ENCODE peak calls at places on chromosome 16, in six cellular contexts. One of them, this sample, is unnamed.

GRCh38 chr16:30731411-30731810 is 16.8 kb upstream of the PHKG2 start:
- DNase-seq in anterior cingulate cortex: no peak
- DNase-seq in iris pigment epithelial cell: peak; percentile 79
- DNase-seq in pancreas: no peak
- DNase-seq in astrocyte of the cerebellum: no peak
- DNase-seq in neural progenitor cell: no peak
- DNase-seq in this sample: no peak

GRCh38 chr16:4115209-4115940 is 867 bp downstream of the ADCY9 start:
- DNase-seq in anterior cingulate cortex: no peak
- DNase-seq in iris pigment epithelial cell: peak; percentile 84
- DNase-seq in pancreas: peak; percentile 48
- DNase-seq in astrocyte of the cerebellum: no peak
- DNase-seq in neural progenitor cell: peak; percentile 84
- DNase-seq in this sample: no peak

GRCh38 chr16:22322741-22323140 is 25.5 kb downstream of the POLR3E start:
- DNase-seq in anterior cingulate cortex: no peak
- DNase-seq in iris pigment epithelial cell: no peak
- DNase-seq in pancreas: no peak
- DNase-seq in astrocyte of the cerebellum: no peak
- DNase-seq in neural progenitor cell: no peak
- DNase-seq in this sample: no peak

GRCh38 chr16:12062343-12063003 is 85.9 kb downstream of the SNX29 start:
- DNase-seq in anterior cingulate cortex: no peak
- DNase-seq in iris pigment epithelial cell: peak; percentile 89
- DNase-seq in pancreas: no peak
- DNase-seq in astrocyte of the cerebellum: no peak
- DNase-seq in neural progenitor cell: no peak
- DNase-seq in this sample: no peak

GRCh38 chr16:27417047-27417671 is 15.2 kb downstream of the IL21R start:
- DNase-seq in anterior cingulate cortex: no peak
- DNase-seq in iris pigment epithelial cell: no peak
- DNase-seq in pancreas: no peak
- DNase-seq in astrocyte of the cerebellum: no peak
- DNase-seq in neural progenitor cell: no peak
- DNase-seq in this sample: no peak

GRCh38 chr16:56238188-56238587 is 46.9 kb downstream of the GNAO1 start:
- DNase-seq in anterior cingulate cortex: no peak
- DNase-seq in iris pigment epithelial cell: no peak
- DNase-seq in pancreas: no peak
- DNase-seq in astrocyte of the cerebellum: no peak
- DNase-seq in neural progenitor cell: no peak
- DNase-seq in this sample: no peak

GRCh38 chr16:52976539-52977167 is 76.0 kb downstream of the CHD9NB start:
- DNase-seq in anterior cingulate cortex: no peak
- DNase-seq in iris pigment epithelial cell: peak; percentile 22
- DNase-seq in pancreas: no peak
- DNase-seq in astrocyte of the cerebellum: no peak
- DNase-seq in neural progenitor cell: peak; percentile 30
- DNase-seq in this sample: no peak

GRCh38 chr16:27778171-27778925 is 228.4 kb downstream of the KATNIP start:
- DNase-seq in anterior cingulate cortex: no peak
- DNase-seq in iris pigment epithelial cell: no peak
- DNase-seq in pancreas: no peak
- DNase-seq in astrocyte of the cerebellum: no peak
- DNase-seq in neural progenitor cell: no peak
- DNase-seq in this sample: no peak

GRCh38 chr16:70779361-70779760 is 21.6 kb downstream of the VAC14 start:
- DNase-seq in anterior cingulate cortex: no peak
- DNase-seq in iris pigment epithelial cell: peak; percentile 32
- DNase-seq in pancreas: no peak
- DNase-seq in astrocyte of the cerebellum: no peak
- DNase-seq in neural progenitor cell: no peak
- DNase-seq in this sample: no peak

GRCh38 chr16:79628501-79628975 is 28.0 kb upstream of the MAF start:
- DNase-seq in anterior cingulate cortex: no peak
- DNase-seq in iris pigment epithelial cell: peak; percentile 67
- DNase-seq in pancreas: no peak
- DNase-seq in astrocyte of the cerebellum: peak; percentile 93
- DNase-seq in neural progenitor cell: no peak
- DNase-seq in this sample: no peak

GRCh38 chr16:67185866-67186134 is 2.0 kb upstream of the MATCAP1 start:
- DNase-seq in anterior cingulate cortex: no peak
- DNase-seq in iris pigment epithelial cell: no peak
- DNase-seq in pancreas: no peak
- DNase-seq in astrocyte of the cerebellum: no peak
- DNase-seq in neural progenitor cell: no peak
- DNase-seq in this sample: no peak

GRCh38 chr16:67456383-67457140 is 24.4 kb downstream of the ATP6V0D1 start:
- DNase-seq in anterior cingulate cortex: peak; percentile 30
- DNase-seq in iris pigment epithelial cell: peak; percentile 40
- DNase-seq in pancreas: peak; percentile 67
- DNase-seq in astrocyte of the cerebellum: peak; percentile 22
- DNase-seq in neural progenitor cell: no peak
- DNase-seq in this sample: no peak

GRCh38 chr16:21272253-21272652 is 5.8 kb downstream of the CRYM start:
- DNase-seq in anterior cingulate cortex: no peak
- DNase-seq in iris pigment epithelial cell: no peak
- DNase-seq in pancreas: no peak
- DNase-seq in astrocyte of the cerebellum: no peak
- DNase-seq in neural progenitor cell: no peak
- DNase-seq in this sample: no peak

GRCh38 chr16:75818491-75818890 is 92.2 kb upstream of the CPHXL start:
- DNase-seq in anterior cingulate cortex: no peak
- DNase-seq in iris pigment epithelial cell: peak; percentile 31
- DNase-seq in pancreas: no peak
- DNase-seq in astrocyte of the cerebellum: no peak
- DNase-seq in neural progenitor cell: no peak
- DNase-seq in this sample: no peak

GRCh38 chr16:71524566-71525553 is 1.4 kb upstream of the CHST4 start:
- DNase-seq in anterior cingulate cortex: no peak
- DNase-seq in iris pigment epithelial cell: no peak
- DNase-seq in pancreas: no peak
- DNase-seq in astrocyte of the cerebellum: no peak
- DNase-seq in neural progenitor cell: no peak
- DNase-seq in this sample: no peak

GRCh38 chr16:1543085-1543896 is 9.8 kb downstream of the TMEM204 start:
- DNase-seq in anterior cingulate cortex: no peak
- DNase-seq in iris pigment epithelial cell: peak; percentile 83
- DNase-seq in pancreas: peak; percentile 30
- DNase-seq in astrocyte of the cerebellum: no peak
- DNase-seq in neural progenitor cell: peak; percentile 17
- DNase-seq in this sample: peak; percentile 65

GRCh38 chr16:68992521-68992920 is 112.9 kb upstream of the HAS3 start:
- DNase-seq in anterior cingulate cortex: no peak
- DNase-seq in iris pigment epithelial cell: peak; percentile 78
- DNase-seq in pancreas: no peak
- DNase-seq in astrocyte of the cerebellum: peak; percentile 32
- DNase-seq in neural progenitor cell: no peak
- DNase-seq in this sample: no peak

GRCh38 chr16:85676466-85676865 is 12.3 kb downstream of the GINS2 start:
- DNase-seq in anterior cingulate cortex: no peak
- DNase-seq in iris pigment epithelial cell: no peak
- DNase-seq in pancreas: no peak
- DNase-seq in astrocyte of the cerebellum: no peak
- DNase-seq in neural progenitor cell: no peak
- DNase-seq in this sample: no peak

GRCh38 chr16:89971495-89972243 is 23.1 kb downstream of the DEF8 start:
- DNase-seq in anterior cingulate cortex: no peak
- DNase-seq in iris pigment epithelial cell: no peak
- DNase-seq in pancreas: peak; percentile 36
- DNase-seq in astrocyte of the cerebellum: no peak
- DNase-seq in neural progenitor cell: no peak
- DNase-seq in this sample: no peak

GRCh38 chr16:52071101-52071500 is 475.8 kb downstream of the TOX3 start:
- DNase-seq in anterior cingulate cortex: no peak
- DNase-seq in iris pigment epithelial cell: no peak
- DNase-seq in pancreas: no peak
- DNase-seq in astrocyte of the cerebellum: no peak
- DNase-seq in neural progenitor cell: no peak
- DNase-seq in this sample: no peak

GRCh38 chr16:86702824-86703588 is 124.7 kb downstream of the FOXL1 start:
- DNase-seq in anterior cingulate cortex: no peak
- DNase-seq in iris pigment epithelial cell: no peak
- DNase-seq in pancreas: no peak
- DNase-seq in astrocyte of the cerebellum: no peak
- DNase-seq in neural progenitor cell: no peak
- DNase-seq in this sample: no peak

GRCh38 chr16:405548-406506 is 4.1 kb downstream of the DECR2 start:
- DNase-seq in anterior cingulate cortex: no peak
- DNase-seq in iris pigment epithelial cell: no peak
- DNase-seq in pancreas: no peak
- DNase-seq in astrocyte of the cerebellum: no peak
- DNase-seq in neural progenitor cell: no peak
- DNase-seq in this sample: no peak

GRCh38 chr16:58286769-58287433 is 7.9 kb downstream of the PRSS54 start:
- DNase-seq in anterior cingulate cortex: no peak
- DNase-seq in iris pigment epithelial cell: no peak
- DNase-seq in pancreas: no peak
- DNase-seq in astrocyte of the cerebellum: no peak
- DNase-seq in neural progenitor cell: no peak
- DNase-seq in this sample: no peak

GRCh38 chr16:89722392-89723278 is 1.3 kb downstream of the ZNF276 start:
- DNase-seq in anterior cingulate cortex: peak; percentile 29
- DNase-seq in iris pigment epithelial cell: peak; percentile 72
- DNase-seq in pancreas: no peak
- DNase-seq in astrocyte of the cerebellum: no peak
- DNase-seq in neural progenitor cell: peak; percentile 43
- DNase-seq in this sample: peak; percentile 39

GRCh38 chr16:3987231-3987630 is 106.7 kb upstream of the CREBBP start:
- DNase-seq in anterior cingulate cortex: no peak
- DNase-seq in iris pigment epithelial cell: no peak
- DNase-seq in pancreas: no peak
- DNase-seq in astrocyte of the cerebellum: no peak
- DNase-seq in neural progenitor cell: no peak
- DNase-seq in this sample: no peak

GRCh38 chr16:88804552-88805339 is 1.2 kb downstream of the CDT1 start:
- DNase-seq in anterior cingulate cortex: no peak
- DNase-seq in iris pigment epithelial cell: no peak
- DNase-seq in pancreas: no peak
- DNase-seq in astrocyte of the cerebellum: no peak
- DNase-seq in neural progenitor cell: no peak
- DNase-seq in this sample: no peak

GRCh38 chr16:22264786-22265185 is 32.4 kb upstream of the POLR3E start:
- DNase-seq in anterior cingulate cortex: no peak
- DNase-seq in iris pigment epithelial cell: no peak
- DNase-seq in pancreas: no peak
- DNase-seq in astrocyte of the cerebellum: no peak
- DNase-seq in neural progenitor cell: peak; percentile 39
- DNase-seq in this sample: no peak

GRCh38 chr16:2912330-2913199 is 834 bp downstream of the FLYWCH1 start:
- DNase-seq in anterior cingulate cortex: peak; percentile 4
- DNase-seq in iris pigment epithelial cell: peak; percentile 75
- DNase-seq in pancreas: no peak
- DNase-seq in astrocyte of the cerebellum: peak; percentile 49
- DNase-seq in neural progenitor cell: peak; percentile 58
- DNase-seq in this sample: no peak